ENCODE peak calls at places on chromosomes 16 and 17, in five cellular contexts. K is HepG2, O is BJ, X is DND-41, Y is endothelial cell. G is an unnamed sample.
A peak's percentile ranks its signal among the peaks of the same experiment; 100 is the strongest.

GRCh38 chr16:77472262-77472661 is 37.4 kb upstream of the ADAMTS18 start:
- DNase-seq in K (no peak), O (no peak), X (no peak), Y (no peak), G (no peak)

GRCh38 chr16:53817812-53818211 is 113.9 kb downstream of the FTO start:
- DNase-seq in K (no peak), O (peak; percentile 36), X (no peak), Y (no peak), G (peak; percentile 36)

GRCh38 chr16:1320658-1321240 is 11.3 kb downstream of the UBE2I start:
- DNase-seq in K (no peak), O (no peak), X (no peak), Y (no peak), G (no peak)

GRCh38 chr17:28750178-28751047 is 6.6 kb downstream of the TRAF4 start:
- DNase-seq in K (peak; percentile 88), O (no peak), X (peak; percentile 88), Y (peak; percentile 96), G (peak; percentile 95)

GRCh38 chr16:17529982-17530760 is 59.4 kb upstream of the XYLT1 start:
- DNase-seq in K (no peak), O (no peak), X (no peak), Y (no peak), G (no peak)

GRCh38 chr17:9237661-9238301 is 216.5 kb downstream of the NTN1 start:
- DNase-seq in K (peak; percentile 91), O (no peak), X (no peak), Y (peak; percentile 31), G (no peak)

GRCh38 chr17:45784583-45785372 is 658 bp downstream of the CRHR1 start:
- DNase-seq in K (peak; percentile 24), O (no peak), X (no peak), Y (peak; percentile 30), G (no peak)

GRCh38 chr16:76243620-76244019 is 33.6 kb upstream of the CNTNAP4 start:
- DNase-seq in K (no peak), O (no peak), X (no peak), Y (no peak), G (no peak)

GRCh38 chr17:17883801-17884200 is 47.0 kb upstream of the SREBF1 start:
- DNase-seq in K (no peak), O (no peak), X (no peak), Y (no peak), G (no peak)

GRCh38 chr17:1958134-1958881 is 66.8 kb downstream of the RTN4RL1 start:
- DNase-seq in K (no peak), O (no peak), X (no peak), Y (no peak), G (no peak)

GRCh38 chr16:74463888-74464287 is 42.6 kb upstream of the CLEC18B start:
- DNase-seq in K (no peak), O (no peak), X (no peak), Y (no peak), G (no peak)

GRCh38 chr17:21039839-21040575 is 2.8 kb downstream of the USP22 start:
- DNase-seq in K (peak; percentile 70), O (no peak), X (peak; percentile 24), Y (no peak), G (peak; percentile 63)

GRCh38 chr16:59698341-59698979 is 964.3 kb upstream of the GOT2 start:
- DNase-seq in K (no peak), O (no peak), X (no peak), Y (no peak), G (peak; percentile 10)

GRCh38 chr17:50149425-50150353 is 788 bp downstream of the PPP1R9B start:
- DNase-seq in K (no peak), O (no peak), X (peak; percentile 58), Y (peak; percentile 70), G (peak; percentile 54)

GRCh38 chr17:39543669-39544068 is 64.1 kb downstream of the NEUROD2 start:
- DNase-seq in K (no peak), O (no peak), X (no peak), Y (no peak), G (no peak)

GRCh38 chr16:84614914-84615813 is 2.7 kb downstream of the COTL1 start:
- DNase-seq in K (no peak), O (no peak), X (no peak), Y (no peak), G (no peak)

GRCh38 chr17:80270104-80270503 is 9.5 kb downstream of the RNF213 start:
- DNase-seq in K (no peak), O (no peak), X (no peak), Y (no peak), G (no peak)

GRCh38 chr16:88454315-88455057 is 1.4 kb downstream of the ZFPM1 start:
- DNase-seq in K (no peak), O (no peak), X (peak; percentile 48), Y (peak; percentile 25), G (no peak)
- TF ChIP-seq CTCF in K (no peak), O (no peak), X (no peak), Y (no peak), G (no peak)

GRCh38 chr16:67841816-67842508 is at the start of gene THAP11:
- DNase-seq in K (peak; percentile 96), O (peak; percentile 40), X (peak; percentile 96), Y (peak; percentile 98), G (peak; percentile 96)
- TF ChIP-seq CTCF in K (peak; percentile 99), O (peak; percentile 92), X (peak; percentile 95), Y (peak; percentile 80), G (peak; percentile 80)

GRCh38 chr17:78591263-78591671 is 14.1 kb upstream of the DNAH17 start:
- DNase-seq in K (no peak), O (no peak), X (no peak), Y (no peak), G (no peak)
- TF ChIP-seq CTCF in K (no peak), O (no peak), X (no peak), Y (no peak), G (no peak)

DNA sequence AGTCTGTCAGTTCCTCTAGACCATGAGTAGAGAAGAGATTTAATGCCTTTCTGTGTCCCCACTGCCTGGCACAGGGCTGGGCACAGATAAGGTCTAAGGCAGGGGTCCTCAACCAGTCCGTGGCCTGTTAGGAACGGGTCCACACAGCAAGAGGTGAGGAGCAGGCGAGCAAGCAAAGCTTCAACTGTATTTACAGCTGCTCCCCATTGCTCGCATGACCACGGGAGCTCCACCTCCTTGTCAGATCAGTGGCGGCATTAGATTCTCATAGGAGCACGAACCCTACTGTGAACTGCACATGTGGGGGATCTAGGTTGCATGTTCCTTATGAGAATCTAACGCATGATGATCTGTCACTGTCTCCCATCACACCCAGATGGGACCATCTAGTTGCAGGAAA is 1.8 kb downstream of the B9D1 start:
- DNase-seq in K (no peak), O (no peak), X (no peak), Y (no peak), G (no peak)
- TF ChIP-seq CTCF in K (no peak), O (no peak), X (no peak), Y (no peak), G (no peak)

GRCh38 chr16:72149676-72150464 is 22.1 kb downstream of the PMFBP1 start:
- DNase-seq in K (peak; percentile 50), O (no peak), X (peak; percentile 29), Y (no peak), G (no peak)
- TF ChIP-seq CTCF in K (peak; percentile 67), O (no peak), X (no peak), Y (no peak), G (no peak)

DNA sequence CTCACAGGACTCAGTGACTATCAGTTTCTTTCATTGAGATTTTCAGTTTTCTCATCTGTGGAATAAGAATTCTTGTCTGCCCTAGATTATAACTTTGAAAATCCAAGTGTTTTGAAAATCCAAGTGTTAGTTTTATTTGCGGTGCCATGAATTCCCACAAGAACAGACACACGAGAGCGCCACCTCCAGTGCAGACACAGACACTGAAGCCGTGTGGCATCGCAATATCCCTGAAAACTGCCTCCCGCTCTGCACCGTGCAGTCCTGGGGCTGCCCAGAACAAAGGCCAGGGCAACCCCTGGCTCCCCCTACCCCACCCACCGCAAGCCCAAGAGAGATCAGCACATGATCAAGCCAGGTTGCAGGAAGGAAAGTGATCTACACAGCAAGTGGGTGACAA is 229.5 kb upstream of the ASIC2 start:
- DNase-seq in K (no peak), O (no peak), X (no peak), Y (peak; percentile 25), G (no peak)
- TF ChIP-seq CTCF in K (peak; percentile 5), O (no peak), X (no peak), Y (no peak), G (no peak)

DNA sequence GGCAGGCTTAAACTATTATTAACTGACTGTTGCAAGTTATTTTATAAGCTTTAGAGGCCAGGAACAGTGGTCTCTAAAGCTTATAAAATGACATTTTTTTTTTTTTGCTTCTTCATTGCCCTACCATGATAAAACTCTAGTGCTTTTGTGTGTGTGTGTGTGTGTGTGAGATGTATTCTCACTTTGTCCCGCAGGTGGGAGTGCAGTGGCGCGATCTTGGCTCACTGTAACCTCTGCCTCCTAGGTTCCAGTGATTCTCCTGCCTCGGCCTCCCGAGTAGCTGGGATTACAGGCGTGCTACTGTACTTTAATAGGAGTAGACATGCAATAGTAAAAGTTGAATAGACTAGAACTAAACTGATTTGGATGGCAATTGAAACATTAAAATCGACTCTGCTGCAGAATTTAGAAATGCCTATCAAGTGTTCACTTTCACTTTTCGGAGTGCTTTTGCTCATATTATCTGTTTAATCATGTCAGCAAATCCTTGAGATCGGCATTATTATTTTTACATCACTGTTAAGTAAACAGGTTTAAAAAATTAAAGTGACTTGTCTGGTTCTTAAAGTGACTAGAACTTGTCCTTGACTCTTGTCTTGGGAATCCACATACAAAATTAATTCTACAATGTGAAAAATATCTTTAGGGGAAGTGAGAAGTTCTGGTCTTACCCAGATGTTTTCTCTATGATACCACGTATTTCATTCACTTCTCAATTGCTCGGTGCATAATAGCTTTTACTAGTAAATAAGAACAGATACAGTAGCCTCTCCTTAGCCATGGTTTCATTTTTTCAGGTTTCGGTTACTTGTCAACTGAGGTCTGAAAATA is 8.4 kb upstream of the PCTP start:
- DNase-seq in K (peak; percentile 28), O (no peak), X (no peak), Y (no peak), G (no peak)
- TF ChIP-seq CTCF in K (peak; percentile 77), O (no peak), X (no peak), Y (no peak), G (no peak)

G was measured in fibroblast of pulmonary artery.